ENCODE peak calls at places on chromosomes 2 and 18, in four cellular contexts. One of them, this sample, is unnamed.

GRCh38 chr2:117379928-117380327 is 434.6 kb upstream of the DDX18 start:
- DNase-seq in HL-60: no peak
- DNase-seq in K562: no peak
- DNase-seq in GM12878: no peak
- DNase-seq in this sample: no peak

GRCh38 chr2:85917887-85918795 is 29.4 kb upstream of the ST3GAL5 start:
- DNase-seq in HL-60: no peak
- DNase-seq in K562: no peak
- DNase-seq in GM12878: no peak
- DNase-seq in this sample: no peak

GRCh38 chr18:22136395-22136794 is 33.0 kb upstream of the GATA6 start:
- DNase-seq in HL-60: no peak
- DNase-seq in K562: no peak
- DNase-seq in GM12878: no peak
- DNase-seq in this sample: no peak

GRCh38 chr2:96537734-96538486 is 1.4 kb downstream of the ARID5A start:
- DNase-seq in HL-60: peak; percentile 27
- DNase-seq in K562: no peak
- DNase-seq in GM12878: no peak
- DNase-seq in this sample: no peak

GRCh38 chr18:13139885-13140450 is 78.6 kb upstream of the LDLRAD4 start:
- DNase-seq in HL-60: no peak
- DNase-seq in K562: peak; percentile 17
- DNase-seq in GM12878: no peak
- DNase-seq in this sample: no peak

GRCh38 chr2:99448556-99448955 is 41.3 kb downstream of the REV1 start:
- DNase-seq in HL-60: no peak
- DNase-seq in K562: no peak
- DNase-seq in GM12878: no peak
- DNase-seq in this sample: no peak

GRCh38 chr2:25043241-25043867 is 1.5 kb downstream of the EFR3B start:
- DNase-seq in HL-60: no peak
- DNase-seq in K562: no peak
- DNase-seq in GM12878: no peak
- DNase-seq in this sample: peak; percentile 28

GRCh38 chr2:58633576-58634365 is 392.6 kb upstream of the FANCL start:
- DNase-seq in HL-60: no peak
- DNase-seq in K562: no peak
- DNase-seq in GM12878: no peak
- DNase-seq in this sample: no peak

GRCh38 chr2:147588191-147588590 is 256.6 kb upstream of the ACVR2A start:
- DNase-seq in HL-60: no peak
- DNase-seq in K562: no peak
- DNase-seq in GM12878: no peak
- DNase-seq in this sample: no peak

GRCh38 chr2:43934567-43934966 is 61.2 kb downstream of the LRPPRC start:
- DNase-seq in HL-60: no peak
- DNase-seq in K562: no peak
- DNase-seq in GM12878: no peak
- DNase-seq in this sample: no peak

GRCh38 chr18:46754661-46755292 is 2.1 kb downstream of the ST8SIA5 start:
- DNase-seq in HL-60: no peak
- DNase-seq in K562: peak; percentile 9
- DNase-seq in GM12878: no peak
- DNase-seq in this sample: no peak

GRCh38 chr2:46002507-46002883 is 294.7 kb upstream of the EPAS1 start:
- DNase-seq in HL-60: no peak
- DNase-seq in K562: no peak
- DNase-seq in GM12878: no peak
- DNase-seq in this sample: no peak

GRCh38 chr2:62297642-62298010 is 101.7 kb downstream of the B3GNT2 start:
- DNase-seq in HL-60: no peak
- DNase-seq in K562: peak; percentile 86
- DNase-seq in GM12878: no peak
- DNase-seq in this sample: no peak

GRCh38 chr2:1685957-1686783 is 58.1 kb downstream of the PXDN start:
- DNase-seq in HL-60: no peak
- DNase-seq in K562: no peak
- DNase-seq in GM12878: no peak
- DNase-seq in this sample: no peak

GRCh38 chr2:9779572-9780264 is 63.6 kb upstream of the TAF1B start:
- DNase-seq in HL-60: no peak
- DNase-seq in K562: no peak
- DNase-seq in GM12878: no peak
- DNase-seq in this sample: peak; percentile 54

GRCh38 chr2:64393611-64394010 is 60.4 kb upstream of the LGALSL start:
- DNase-seq in HL-60: no peak
- DNase-seq in K562: no peak
- DNase-seq in GM12878: no peak
- DNase-seq in this sample: no peak

GRCh38 chr2:150410809-150411208 is 76.7 kb downstream of the RND3 start:
- DNase-seq in HL-60: no peak
- DNase-seq in K562: no peak
- DNase-seq in GM12878: no peak
- DNase-seq in this sample: no peak

DNA sequence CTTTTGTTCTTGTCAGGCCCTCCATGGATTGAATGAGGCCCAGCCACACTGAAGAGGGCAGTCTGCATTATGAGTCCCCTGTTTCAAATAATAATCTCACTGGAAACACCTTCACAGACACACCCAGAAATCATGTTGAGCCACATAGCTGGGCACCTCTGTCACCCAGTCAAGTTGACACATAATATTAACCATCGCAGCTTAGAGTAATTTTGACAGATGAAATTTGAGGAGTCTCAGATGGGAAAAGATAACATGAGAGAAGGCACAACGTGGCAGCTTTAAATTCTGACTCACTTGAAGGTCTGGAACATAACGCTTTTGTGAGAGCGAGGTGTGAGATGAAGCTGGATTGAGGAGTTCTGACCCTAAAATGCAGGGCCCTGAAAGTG is 70.9 kb upstream of the TMEM87B start:
- DNase-seq in HL-60: no peak
- DNase-seq in K562: no peak
- DNase-seq in GM12878: no peak
- DNase-seq in this sample: no peak
- TF ChIP-seq SPI1 in HL-60: no peak
- TF ChIP-seq SPI1 in K562: no peak
- TF ChIP-seq SPI1 in GM12878: no peak
- TF ChIP-seq SPI1 in this sample: no peak

GRCh38 chr18:35777042-35777441 is 195.4 kb upstream of the RMP24 start:
- DNase-seq in HL-60: no peak
- DNase-seq in K562: peak; percentile 17
- DNase-seq in GM12878: no peak
- DNase-seq in this sample: no peak
- TF ChIP-seq SPI1 in HL-60: no peak
- TF ChIP-seq SPI1 in K562: no peak
- TF ChIP-seq SPI1 in GM12878: no peak
- TF ChIP-seq SPI1 in this sample: no peak

GRCh38 chr2:206443735-206444527 is 599 bp downstream of the ADAM23 start:
- DNase-seq in HL-60: no peak
- DNase-seq in K562: no peak
- DNase-seq in GM12878: no peak
- DNase-seq in this sample: peak; percentile 54
- TF ChIP-seq SPI1 in HL-60: no peak
- TF ChIP-seq SPI1 in K562: no peak
- TF ChIP-seq SPI1 in GM12878: no peak
- TF ChIP-seq SPI1 in this sample: no peak

GRCh38 chr2:216281316-216281715 is 91.0 kb downstream of the MARCHF4 start:
- DNase-seq in HL-60: no peak
- DNase-seq in K562: no peak
- DNase-seq in GM12878: no peak
- DNase-seq in this sample: no peak
- TF ChIP-seq SPI1 in HL-60: no peak
- TF ChIP-seq SPI1 in K562: no peak
- TF ChIP-seq SPI1 in GM12878: no peak
- TF ChIP-seq SPI1 in this sample: no peak

DNA sequence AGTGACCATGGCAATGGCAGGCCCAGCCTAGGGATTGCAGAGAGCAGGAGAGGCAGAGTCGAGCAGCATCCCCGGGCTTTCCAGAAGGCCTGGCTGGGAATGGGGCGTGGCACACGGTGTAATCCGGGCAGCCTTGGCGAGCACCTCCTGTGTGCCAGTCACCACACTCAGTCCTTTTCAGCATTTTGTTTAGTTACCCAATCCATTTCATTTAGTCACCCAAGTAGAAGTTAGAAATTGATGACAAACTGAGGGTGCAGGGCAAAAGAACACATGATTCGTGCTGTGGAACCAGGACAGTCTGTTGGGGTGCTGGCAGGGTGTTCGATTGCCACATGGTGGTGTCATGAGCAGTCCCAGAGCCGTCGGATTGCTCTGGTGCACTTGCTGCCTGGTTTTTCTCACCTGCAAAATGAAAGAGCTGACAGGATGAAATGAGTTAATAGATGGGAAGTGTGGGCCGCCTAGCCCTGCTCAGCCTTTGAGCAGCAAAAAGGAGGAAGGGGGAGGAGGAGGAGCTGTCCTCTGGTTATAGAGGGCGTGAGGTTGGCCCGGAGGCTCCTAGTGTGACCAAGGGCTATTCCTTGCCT is 299.4 kb downstream of the AGAP1 start:
- DNase-seq in HL-60: no peak
- DNase-seq in K562: peak; percentile 5
- DNase-seq in GM12878: no peak
- DNase-seq in this sample: no peak
- TF ChIP-seq SPI1 in HL-60: no peak
- TF ChIP-seq SPI1 in K562: no peak
- TF ChIP-seq SPI1 in GM12878: no peak
- TF ChIP-seq SPI1 in this sample: no peak

GRCh38 chr2:199019898-199020507 is 437.7 kb downstream of the SATB2 start:
- DNase-seq in HL-60: peak; percentile 5
- DNase-seq in K562: no peak
- DNase-seq in GM12878: no peak
- DNase-seq in this sample: no peak
- TF ChIP-seq SPI1 in HL-60: no peak
- TF ChIP-seq SPI1 in K562: no peak
- TF ChIP-seq SPI1 in GM12878: no peak
- TF ChIP-seq SPI1 in this sample: no peak